ENCODE peak calls at places on chromosome 13, in six cellular contexts. T is breast epithelium, J is GM10248, M is Peyer's patch, N is keratinocyte, W is AG09319. X is an unnamed sample.

GRCh38 chr13:84661718-84662117 is 779.4 kb upstream of the SLITRK1 start:
- DNase-seq in T (no peak), J (no peak), M (no peak), N (no peak), W (no peak), X (no peak)

GRCh38 chr13:112972258-112972657 is 3.2 kb downstream of the MCF2L start:
- DNase-seq in T (no peak), J (no peak), M (no peak), N (no peak), W (no peak), X (no peak)

GRCh38 chr13:93262729-93263128 is 36.1 kb downstream of the GPC6 start:
- DNase-seq in T (no peak), J (no peak), M (no peak), N (no peak), W (no peak), X (no peak)

GRCh38 chr13:20402881-20403280 is 122.8 kb downstream of the CRYL1 start:
- DNase-seq in T (no peak), J (no peak), M (no peak), N (no peak), W (no peak), X (no peak)

GRCh38 chr13:61084983-61085382 is 330.7 kb downstream of the PCDH20 start:
- DNase-seq in T (no peak), J (no peak), M (no peak), N (no peak), W (no peak), X (no peak)

GRCh38 chr13:94115054-94115453 is 364.4 kb downstream of the DCT start:
- DNase-seq in T (no peak), J (no peak), M (no peak), N (no peak), W (no peak), X (no peak)

GRCh38 chr13:34300559-34300958 is 482.6 kb downstream of the RFC3 start:
- DNase-seq in T (no peak), J (no peak), M (no peak), N (no peak), W (no peak), X (no peak)

GRCh38 chr13:49633687-49634086 is 5.4 kb downstream of the ARL11 start:
- DNase-seq in T (no peak), J (no peak), M (no peak), N (no peak), W (no peak), X (no peak)

GRCh38 chr13:90999401-90999800 is 348.1 kb upstream of the MIR17HG start:
- DNase-seq in T (no peak), J (no peak), M (no peak), N (no peak), W (no peak), X (no peak)

GRCh38 chr13:51148952-51149573 is 38.0 kb upstream of the C13orf42 start:
- DNase-seq in T (peak), J (no peak), M (no peak), N (no peak), W (peak), X (peak)

GRCh38 chr13:91184244-91184926 is 163.1 kb upstream of the MIR17HG start:
- DNase-seq in T (no peak), J (no peak), M (no peak), N (no peak), W (no peak), X (no peak)

GRCh38 chr13:54573186-54573585 is 1544.6 kb downstream of the OLFM4 start:
- DNase-seq in T (no peak), J (no peak), M (no peak), N (no peak), W (no peak), X (no peak)

GRCh38 chr13:48739346-48740037 is 85.8 kb downstream of the CYSLTR2 start:
- DNase-seq in T (no peak), J (no peak), M (no peak), N (no peak), W (no peak), X (no peak)

GRCh38 chr13:108961542-108962125 is 332.2 kb downstream of the MYO16 start:
- DNase-seq in T (no peak), J (peak), M (no peak), N (peak), W (no peak), X (no peak)

GRCh38 chr13:26624572-26624971 is 67.1 kb downstream of the WASF3 start:
- DNase-seq in T (no peak), J (no peak), M (no peak), N (no peak), W (no peak), X (no peak)

GRCh38 chr13:25752957-25753540 is 298.8 kb downstream of the SHISA2 start:
- DNase-seq in T (no peak), J (no peak), M (no peak), N (no peak), W (peak), X (no peak)

GRCh38 chr13:85509512-85509911 is 289.7 kb downstream of the SLITRK6 start:
- DNase-seq in T (no peak), J (no peak), M (no peak), N (no peak), W (no peak), X (no peak)

GRCh38 chr13:109154146-109154545 is 524.7 kb downstream of the MYO16 start:
- DNase-seq in T (no peak), J (no peak), M (no peak), N (no peak), W (no peak), X (no peak)

GRCh38 chr13:27708325-27708724 is 84.0 kb upstream of the GSX1 start:
- DNase-seq in T (no peak), J (no peak), M (no peak), N (no peak), W (no peak), X (no peak)

GRCh38 chr13:27709779-27710178 is 82.5 kb upstream of the GSX1 start:
- DNase-seq in T (no peak), J (no peak), M (no peak), N (no peak), W (no peak), X (no peak)

GRCh38 chr13:27713767-27714166 is 78.5 kb upstream of the GSX1 start:
- DNase-seq in T (no peak), J (no peak), M (no peak), N (no peak), W (no peak), X (no peak)

DNA sequence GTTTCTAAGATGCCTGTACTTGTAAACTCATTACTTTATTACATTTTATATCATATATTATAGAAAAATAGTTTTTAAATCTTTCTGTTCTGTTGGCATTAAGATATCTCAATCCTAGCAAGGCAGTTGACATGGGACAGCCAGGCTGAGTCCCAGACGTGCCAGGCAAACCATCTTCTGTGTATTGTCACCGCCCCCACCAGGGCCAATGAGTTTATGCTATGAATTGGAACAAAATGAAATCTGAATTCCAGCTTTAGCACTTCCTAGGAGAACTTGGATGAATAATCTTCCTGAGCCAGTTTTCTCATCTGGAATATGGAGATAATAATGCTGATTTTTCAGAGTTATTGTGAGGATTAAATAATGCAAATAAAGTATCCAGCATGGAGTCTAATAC is 79.9 kb upstream of the GSX1 start:
- DNase-seq in T (no peak), J (no peak), M (no peak), N (no peak), W (no peak), X (no peak)
- TF ChIP-seq CTCF in T (no peak), J (peak), M (peak), N (peak), W (peak), X (no peak)

GRCh38 chr13:71374471-71375041 is 492.4 kb downstream of the DACH1 start:
- DNase-seq in T (no peak), J (no peak), M (no peak), N (no peak), W (no peak), X (no peak)
- TF ChIP-seq CTCF in T (no peak), J (no peak), M (no peak), N (no peak), W (no peak), X (no peak)

GRCh38 chr13:80923907-80924306 is 583.0 kb upstream of the SPRY2 start:
- DNase-seq in T (no peak), J (no peak), M (no peak), N (no peak), W (no peak), X (no peak)
- TF ChIP-seq CTCF in T (no peak), J (peak), M (no peak), N (peak), W (no peak), X (no peak)

DNA sequence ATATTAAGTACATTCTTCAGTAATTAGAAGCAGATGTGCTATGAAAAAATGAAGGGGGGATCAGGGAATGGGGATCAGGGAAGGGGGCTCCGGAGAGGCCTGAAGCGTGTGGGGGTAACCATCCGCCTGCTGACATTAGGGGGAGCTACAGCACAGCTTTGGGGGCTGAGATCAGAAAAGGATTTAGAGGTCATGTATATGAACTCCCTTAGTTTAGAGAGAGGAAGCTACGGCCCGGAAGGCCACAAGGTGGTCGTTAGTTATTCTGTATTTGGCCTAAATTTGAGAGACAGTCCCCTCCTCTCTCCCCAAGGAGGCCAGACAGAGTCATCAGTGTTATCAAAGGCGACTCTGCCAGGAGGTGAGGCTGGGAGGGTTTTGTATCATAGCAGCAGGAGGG is 99.0 kb downstream of the TM9SF2 start:
- DNase-seq in T (no peak), J (no peak), M (no peak), N (no peak), W (no peak), X (no peak)
- TF ChIP-seq CTCF in T (no peak), J (no peak), M (no peak), N (peak), W (no peak), X (no peak)

GRCh38 chr13:23763328-23763727 is 125.9 kb downstream of the MIPEP start:
- DNase-seq in T (no peak), J (no peak), M (no peak), N (no peak), W (no peak), X (no peak)
- TF ChIP-seq CTCF in T (no peak), J (no peak), M (no peak), N (no peak), W (no peak), X (no peak)

DNA sequence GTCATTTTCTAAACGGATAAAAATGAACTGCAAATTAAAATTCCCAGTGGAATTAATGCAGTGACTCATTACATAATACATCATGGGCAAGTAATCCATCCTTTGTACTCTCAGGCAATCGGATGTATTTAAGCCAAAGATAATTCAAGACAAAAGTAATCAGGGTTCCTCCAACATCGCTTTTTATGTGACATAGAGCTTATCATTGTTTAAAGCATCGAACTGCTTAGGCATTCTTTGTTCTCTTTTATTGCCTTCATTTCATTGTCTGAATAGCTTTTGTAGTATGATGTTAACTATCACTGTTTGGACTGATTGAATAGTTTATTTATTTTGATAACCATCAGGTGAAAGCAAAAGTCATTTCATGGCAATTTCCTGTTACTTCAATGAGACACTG is 209.4 kb downstream of the ITGBL1 start:
- DNase-seq in T (no peak), J (no peak), M (no peak), N (no peak), W (no peak), X (no peak)
- TF ChIP-seq CTCF in T (no peak), J (no peak), M (no peak), N (no peak), W (no peak), X (no peak)